ENCODE peak calls at places on chromosomes 1 and 21, in seven cellular contexts. A is effector CD4-positive, alpha-beta T cell; P is T-helper 2 cell treated with Interferon-gamma antibody and Interleukin-4, amounts not matched to agents 5 μg/mL and 100 μg/mL, for 36 hours; S is adipocyte; J is body of pancreas; K is astrocyte of the cerebellum; V is activated T-helper 1 cell treated with anti-CD3 and anti-CD28 coated beads, Interleukin-12 subunit alpha, Interleukin-12 subunit beta, Interleukin-2, Interleukin-4 antibody, amounts not matched to agents 30 ng/mL and 10 ng/mL and 1 ng/mL, durations not matched to agents 14 hours and 24 hours and 36 hours. D is an unnamed sample.

GRCh38 chr1:1419812-1420653 is 1.0 kb downstream of the ANKRD65 start:
- DNase-seq in P (no peak), V (no peak), K (no peak), S (peak), A (no peak), J (peak), D (peak)

GRCh38 chr1:233780049-233780448 is 124.4 kb upstream of the SLC35F3 start:
- DNase-seq in P (no peak), K (no peak), J (no peak), A (no peak), S (no peak), V (no peak), D (no peak)

GRCh38 chr1:201406831-201407406 is 7.8 kb upstream of the LAD1 start:
- DNase-seq in S (no peak), A (no peak), V (no peak), J (no peak), P (no peak), K (no peak), D (no peak)

GRCh38 chr1:109298666-109299086 is 8.1 kb downstream of the MYBPHL start:
- DNase-seq in V (no peak), A (no peak), J (no peak), S (peak), P (peak), K (no peak), D (peak)

GRCh38 chr1:178599745-178600144 is 86.8 kb downstream of the TEX35 start:
- DNase-seq in P (no peak), J (no peak), V (no peak), A (no peak), S (no peak), K (no peak), D (no peak)

GRCh38 chr1:158060001-158060400 is 66.6 kb downstream of the KIRREL1 start:
- DNase-seq in K (no peak), P (no peak), A (no peak), J (no peak), S (no peak), V (no peak), D (no peak)

GRCh38 chr1:159924025-159924790 is 1.1 kb downstream of the TAGLN2 start:
- DNase-seq in V (peak), P (peak), K (peak), A (peak), S (peak), J (peak), D (peak)

GRCh38 chr21:38351961-38352521 is 95.2 kb downstream of the KCNJ15 start:
- DNase-seq in K (peak), A (no peak), V (no peak), S (peak), J (no peak), P (no peak), D (peak)

GRCh38 chr1:243233908-243234307 is 21.2 kb downstream of the CEP170 start:
- DNase-seq in J (no peak), P (no peak), S (peak), K (peak), V (no peak), A (no peak), D (peak)

GRCh38 chr1:220274122-220274855 is 2.0 kb upstream of the RAB3GAP2 start:
- DNase-seq in P (no peak), S (peak), J (no peak), V (no peak), K (peak), A (no peak), D (peak)

GRCh38 chr1:234987415-234988159 is 141.1 kb downstream of the TOMM20 start:
- DNase-seq in A (no peak), P (peak), S (peak), K (peak), J (peak), V (no peak), D (peak)

GRCh38 chr1:55987491-55988255 is 591.7 kb downstream of the PLPP3 start:
- DNase-seq in K (no peak), J (no peak), S (peak), V (no peak), P (no peak), A (no peak), D (peak)

GRCh38 chr1:248404024-248404423 is 1.2 kb downstream of the OR2T1 start:
- DNase-seq in A (no peak), P (no peak), S (no peak), K (peak), J (no peak), V (no peak), D (peak)

GRCh38 chr1:109484519-109484975 is 842 bp downstream of the ATXN7L2 start:
- DNase-seq in V (no peak), A (no peak), K (no peak), J (no peak), S (no peak), P (no peak), D (peak)

GRCh38 chr1:185474440-185475149 is 157.6 kb upstream of the IVNS1ABP start:
- DNase-seq in P (no peak), V (no peak), S (no peak), J (no peak), A (no peak), K (no peak), D (no peak)

GRCh38 chr1:156435551-156436318 is 64.8 kb downstream of the MEF2D start:
- DNase-seq in J (no peak), A (no peak), K (no peak), S (peak), V (no peak), P (no peak), D (peak)

GRCh38 chr1:31628931-31629582 is 11.6 kb downstream of the HCRTR1 start:
- DNase-seq in A (no peak), J (no peak), V (no peak), K (no peak), S (no peak), P (no peak), D (peak)

GRCh38 chr1:11187000-11187399 is 2.2 kb upstream of the ANGPTL7 start:
- DNase-seq in K (no peak), J (no peak), P (no peak), S (no peak), V (no peak), A (no peak), D (no peak)

GRCh38 chr1:210143465-210144062 is 89.0 kb upstream of the SERTAD4 start:
- DNase-seq in V (no peak), A (no peak), K (peak), P (peak), J (peak), S (peak), D (peak)

GRCh38 chr1:211377539-211378461 is 51.2 kb downstream of the TRAF5 start:
- DNase-seq in S (no peak), P (no peak), V (no peak), K (no peak), A (no peak), J (no peak), D (no peak)

GRCh38 chr1:231188768-231189167 is 26.9 kb downstream of the TRIM67 start:
- DNase-seq in P (no peak), J (no peak), S (no peak), V (no peak), K (no peak), A (no peak), D (no peak)

D was measured in astrocyte of the hippocampus.